ENCODE peak calls at places on chromosomes 2 and 18, in five cellular contexts. Z is WTC11, Y is neural progenitor cell, G is brain microvascular endothelial cell, L is endothelial cell. I is an unnamed sample.

GRCh38 chr18:10377956-10378355 is 76.5 kb upstream of the APCDD1 start:
- DNase-seq in Z (no peak), L (no peak), Y (no peak), G (no peak), I (no peak)

GRCh38 chr18:67771271-67771670 is 254.8 kb upstream of the DSEL start:
- DNase-seq in G (peak; percentile 29), Z (no peak), Y (no peak), L (no peak), I (no peak)

GRCh38 chr2:202035089-202035940 is 1.7 kb downstream of the FZD7 start:
- DNase-seq in Y (peak; percentile 85), G (peak; percentile 48), Z (peak; percentile 62), L (peak; percentile 70), I (peak; percentile 28)

GRCh38 chr18:26756556-26756955 is 109.0 kb downstream of the AQP4 start:
- DNase-seq in Y (no peak), Z (no peak), G (no peak), L (no peak), I (no peak)

GRCh38 chr2:3626118-3626816 is 31.4 kb downstream of the COLEC11 start:
- DNase-seq in L (no peak), Y (no peak), G (peak; percentile 56), Z (no peak), I (no peak)

GRCh38 chr2:20707601-20708000 is 40.7 kb downstream of the GDF7 start:
- DNase-seq in L (no peak), Z (no peak), G (no peak), Y (peak; percentile 42), I (no peak)

GRCh38 chr18:21110667-21111350 is 804 bp downstream of the ROCK1 start:
- DNase-seq in L (peak; percentile 45), G (peak; percentile 32), Y (no peak), Z (peak; percentile 44), I (peak; percentile 51)

GRCh38 chr2:215554689-215555088 is 118.8 kb upstream of the FN1 start:
- DNase-seq in Y (no peak), G (no peak), L (no peak), Z (no peak), I (no peak)

GRCh38 chr2:203783496-203784203 is 77.2 kb downstream of the CD28 start:
- DNase-seq in G (peak; percentile 82), Y (no peak), L (no peak), Z (no peak), I (no peak)

DNA sequence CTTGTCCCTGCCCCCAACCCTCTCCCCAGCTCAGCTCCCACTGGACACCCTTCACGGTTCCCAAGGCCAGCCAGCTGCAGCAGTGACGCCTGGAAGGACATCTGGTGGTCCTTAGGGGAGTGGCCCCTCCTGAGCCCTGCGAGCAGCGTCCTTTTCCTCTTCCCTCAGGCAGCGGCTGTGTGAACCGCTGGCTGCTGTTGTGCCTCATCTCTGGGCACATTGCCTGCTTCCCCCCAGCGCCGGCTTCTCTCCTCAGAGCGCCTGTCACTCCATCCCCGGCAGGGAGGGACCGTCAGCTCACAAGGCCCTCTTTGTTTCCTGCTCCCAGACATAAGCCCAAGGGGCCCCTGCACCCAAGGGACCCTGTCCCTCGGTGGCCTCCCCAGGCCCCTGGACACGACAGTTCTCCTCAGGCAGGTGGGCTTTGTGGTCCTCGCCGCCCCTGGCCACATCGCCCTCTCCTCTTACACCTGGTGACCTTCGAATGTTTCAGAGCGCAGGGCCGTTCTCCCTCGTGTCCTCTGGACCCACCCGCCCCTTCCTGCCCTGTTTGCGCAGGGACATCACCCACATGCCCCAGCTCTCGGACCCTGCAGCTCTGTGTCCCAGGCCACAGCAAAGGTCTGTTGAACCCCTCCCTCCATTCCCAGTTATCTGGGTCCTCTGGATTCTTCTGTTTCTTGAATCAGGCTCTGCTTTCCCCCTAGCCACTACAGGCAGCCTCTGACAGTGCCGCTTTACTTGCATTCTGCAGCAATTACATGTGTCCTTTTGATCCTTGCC is 35.8 kb downstream of the ANO7 start:
- DNase-seq in L (no peak), G (peak; percentile 52), Z (no peak), Y (peak; percentile 64), I (no peak)
- TF ChIP-seq CTCF in L (no peak), G (peak; percentile 28), Z (no peak), Y (peak; percentile 16), I (no peak)

DNA sequence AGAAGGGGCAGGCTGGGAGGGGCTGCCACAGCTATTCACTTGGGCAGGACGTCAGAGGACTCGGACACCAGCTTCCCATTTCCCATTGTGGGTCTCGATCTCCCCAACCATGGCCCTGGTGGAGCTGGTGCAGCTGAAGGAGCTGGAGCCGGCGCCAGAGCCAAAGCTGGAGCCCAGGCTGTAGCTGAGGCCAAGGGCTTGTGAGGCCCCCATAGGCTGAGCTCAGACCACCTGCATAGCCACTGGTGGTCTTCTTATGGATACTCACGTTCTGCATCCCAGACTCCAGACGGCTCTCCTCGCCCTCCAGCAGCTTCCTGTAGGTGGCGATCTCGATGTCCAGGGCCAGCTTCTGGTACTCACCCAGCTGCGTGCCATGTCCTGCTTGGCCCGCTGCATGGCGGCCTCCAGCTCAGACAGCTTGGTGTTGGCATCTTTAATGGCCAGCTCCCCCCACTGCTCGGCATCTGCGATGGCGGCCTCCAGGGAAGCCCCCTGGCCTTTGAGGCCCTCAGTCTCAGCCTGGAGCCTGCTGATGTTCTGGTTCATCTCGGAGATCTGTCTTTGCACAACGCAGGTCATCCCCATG is 6.0 kb upstream of the CDK5R2 start:
- DNase-seq in Z (peak; percentile 61), L (no peak), Y (peak; percentile 16), G (no peak), I (no peak)
- TF ChIP-seq CTCF in Z (no peak), L (no peak), Y (peak; percentile 46), G (peak; percentile 30), I (no peak)

DNA sequence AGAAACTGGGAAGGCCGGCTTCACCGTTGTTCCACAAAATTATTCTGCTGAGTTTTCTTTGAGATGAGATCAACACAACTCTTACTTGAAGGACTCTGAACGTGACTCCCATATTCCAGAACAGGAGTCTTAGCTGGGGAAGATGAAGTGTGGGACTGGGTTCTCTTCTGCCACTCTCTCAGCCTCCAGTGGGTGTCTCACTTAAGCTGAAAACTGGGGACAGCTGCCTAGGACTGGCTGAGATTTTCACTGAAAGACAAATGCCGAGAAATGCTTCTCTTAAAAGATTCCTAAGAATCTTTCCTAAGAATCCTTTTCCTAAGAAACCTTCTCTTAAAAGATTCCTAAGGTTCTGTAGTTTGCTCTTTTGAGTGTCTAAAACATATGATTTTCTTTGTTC is 156.6 kb upstream of the LHCGR start:
- DNase-seq in Y (peak; percentile 52), Z (no peak), G (no peak), L (no peak), I (no peak)
- TF ChIP-seq CTCF in Y (peak; percentile 43), Z (no peak), G (peak; percentile 47), L (no peak), I (no peak)

GRCh38 chr2:28420717-28421116 is 28.1 kb downstream of the FOSL2 start:
- DNase-seq in Z (no peak), L (no peak), G (no peak), Y (no peak), I (no peak)

GRCh38 chr2:28415715-28416114 is 23.1 kb downstream of the FOSL2 start:
- DNase-seq in Y (no peak), Z (no peak), L (no peak), G (no peak), I (no peak)

GRCh38 chr2:28422903-28423741 is 30.5 kb downstream of the FOSL2 start:
- DNase-seq in G (no peak), Y (no peak), Z (no peak), L (no peak), I (no peak)

GRCh38 chr2:28419705-28420270 is 27.1 kb downstream of the FOSL2 start:
- DNase-seq in Y (no peak), Z (no peak), G (no peak), L (no peak), I (no peak)

DNA sequence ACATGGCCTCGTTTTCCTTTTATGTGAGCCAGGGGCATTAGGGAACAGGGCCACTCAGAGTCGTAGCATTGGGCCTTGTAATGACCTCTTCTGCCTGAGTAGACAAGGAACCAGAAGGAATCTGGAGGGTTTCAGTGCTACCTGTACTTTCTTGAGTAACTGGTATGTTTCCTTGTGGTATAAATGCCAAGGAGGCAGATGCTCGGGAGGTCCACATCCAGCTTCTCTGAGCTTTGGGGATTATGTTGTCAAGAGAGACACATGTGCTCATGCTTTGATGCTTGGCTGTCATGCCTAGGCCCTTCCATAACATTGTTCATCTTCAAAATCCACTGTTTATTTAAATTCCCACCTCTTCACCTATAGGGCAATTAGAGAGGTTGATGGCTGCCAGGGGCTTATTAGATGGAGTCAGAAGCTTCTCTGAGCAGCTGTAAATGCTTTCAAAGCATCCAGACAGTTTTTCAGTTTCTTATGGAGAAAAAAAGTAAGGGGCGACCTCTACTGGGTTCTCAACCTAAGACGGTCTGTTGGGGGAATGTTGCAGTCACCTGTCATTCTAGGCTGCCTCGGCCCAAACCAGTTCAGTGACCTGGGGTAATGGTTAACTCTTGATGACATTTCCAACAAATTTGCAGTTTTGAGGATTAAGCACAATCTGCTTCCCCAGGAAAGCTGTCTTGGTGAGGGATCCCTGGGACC is 26.5 kb downstream of the FOSL2 start:
- DNase-seq in Y (peak; percentile 34), Z (no peak), G (no peak), L (no peak), I (no peak)
- TF ChIP-seq CTCF in Y (peak; percentile 47), Z (no peak), G (no peak), L (no peak), I (no peak)

GRCh38 chr2:43269074-43269572 is 42.7 kb upstream of the ZFP36L2 start:
- DNase-seq in L (peak; percentile 18), Z (no peak), Y (peak; percentile 43), G (peak; percentile 97), I (no peak)
- TF ChIP-seq CTCF in L (no peak), Z (no peak), Y (no peak), G (peak; percentile 37), I (no peak)

GRCh38 chr2:194870974-194871535 is 786.0 kb upstream of the SLC39A10 start:
- DNase-seq in Y (no peak), G (no peak), Z (no peak), L (no peak), I (no peak)

DNA sequence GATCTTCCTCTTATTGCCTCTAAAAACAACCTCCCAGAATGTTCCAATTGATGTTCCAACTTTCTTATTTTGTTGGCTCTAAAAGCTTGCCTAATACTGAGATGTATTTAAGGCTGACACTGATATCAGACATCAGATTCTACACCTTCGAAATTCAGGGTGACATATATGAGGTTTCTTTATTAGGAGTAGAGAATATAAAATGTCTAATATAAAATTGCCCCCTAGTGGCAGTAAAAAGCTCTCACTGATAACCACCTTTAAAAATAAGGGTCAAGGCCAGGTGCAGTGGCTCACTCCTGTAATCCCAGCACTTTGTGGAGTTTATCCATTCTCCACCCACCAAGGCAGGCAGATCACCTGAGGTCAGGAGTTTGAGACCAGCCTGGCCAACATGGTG is 789.7 kb upstream of the SLC39A10 start:
- DNase-seq in Y (no peak), L (no peak), G (no peak), Z (no peak), I (no peak)
- TF ChIP-seq CTCF in Y (peak; percentile 58), L (peak; percentile 73), G (peak; percentile 48), Z (peak; percentile 45), I (peak; percentile 76)

GRCh38 chr2:238771193-238771592 is 76.7 kb upstream of the TWIST2 start:
- DNase-seq in G (peak; percentile 43), L (no peak), Y (peak; percentile 54), Z (no peak), I (no peak)
- TF ChIP-seq CTCF in G (peak; percentile 65), L (no peak), Y (peak; percentile 49), Z (no peak), I (no peak)